ENCODE peak calls at places on chromosome 1, in six cellular contexts. M is activated CD8-positive, alpha-beta T cell treated with anti-CD3 and anti-CD28 coated beads for 36 hours; L is body of pancreas; Z is Calu3; N is CD8-positive, alpha-beta T cell; Y is astrocyte of the spinal cord. D is an unnamed sample.

GRCh38 chr1:154713001-154713400 is 105.0 kb upstream of the ADAR start:
- DNase-seq in L (no peak), N (no peak), M (no peak), Z (no peak), Y (no peak), D (no peak)

GRCh38 chr1:180507826-180508724 is 5.7 kb upstream of the ACBD6 start:
- DNase-seq in Y (peak; percentile 52), Z (no peak), L (no peak), N (no peak), M (peak; percentile 24), D (no peak)

GRCh38 chr1:69246721-69247120 is 321.0 kb upstream of the LRRC7 start:
- DNase-seq in Y (no peak), Z (no peak), L (no peak), N (no peak), M (no peak), D (no peak)

GRCh38 chr1:229888561-229889001 is 178.5 kb upstream of the GALNT2 start:
- DNase-seq in N (no peak), Y (no peak), Z (no peak), L (peak; percentile 49), M (no peak), D (no peak)

GRCh38 chr1:10625554-10625953 is 150.8 kb downstream of the PEX14 start:
- DNase-seq in L (no peak), Z (no peak), N (no peak), M (no peak), Y (no peak), D (no peak)

GRCh38 chr1:230215049-230215448 is 148.0 kb downstream of the GALNT2 start:
- DNase-seq in N (no peak), M (no peak), Y (peak; percentile 77), Z (peak; percentile 35), L (peak; percentile 65), D (no peak)

GRCh38 chr1:228219962-228220780 is 12.3 kb downstream of the OBSCN start:
- DNase-seq in L (no peak), Z (no peak), Y (no peak), M (no peak), N (no peak), D (no peak)

GRCh38 chr1:1066403-1067283 is 7.5 kb downstream of the RNF223 start:
- DNase-seq in M (peak; percentile 59), N (no peak), Z (no peak), Y (no peak), L (no peak), D (no peak)

GRCh38 chr1:51255331-51255730 is 19.3 kb downstream of the RNF11 start:
- DNase-seq in L (no peak), N (no peak), Z (no peak), M (no peak), Y (no peak), D (no peak)

DNA sequence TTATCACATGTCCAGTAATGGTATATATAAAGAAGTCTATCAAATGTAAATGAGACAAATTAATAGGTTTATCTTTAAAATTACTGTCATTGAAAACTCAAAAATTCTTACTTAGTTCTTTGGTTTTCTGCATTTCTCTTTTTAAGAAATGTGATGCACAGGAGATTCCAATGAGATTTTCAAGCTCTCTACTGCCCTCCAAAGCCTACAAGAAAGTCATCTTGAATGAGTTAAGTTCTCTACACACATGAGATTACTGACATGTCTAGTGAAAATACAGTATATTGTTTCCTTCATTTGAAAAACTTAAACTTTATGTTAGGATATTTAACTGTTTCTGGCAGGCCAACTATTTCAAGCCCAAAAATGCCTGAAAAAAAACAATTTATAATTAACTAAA is 68.8 kb downstream of the ITGB3BP start:
- DNase-seq in Y (peak; percentile 23), M (no peak), N (no peak), L (no peak), Z (no peak), D (no peak)
- TF ChIP-seq CTCF in Y (peak; percentile 37), M (no peak), N (no peak), L (no peak), Z (no peak), D (no peak)

GRCh38 chr1:2921970-2922686 is 99.1 kb upstream of the ACTRT2 start:
- DNase-seq in N (peak; percentile 66), Y (no peak), L (peak; percentile 34), Z (peak; percentile 41), M (peak; percentile 34), D (peak; percentile 25)
- TF ChIP-seq CTCF in N (peak; percentile 61), Y (no peak), L (peak; percentile 34), Z (peak; percentile 29), M (peak; percentile 77), D (no peak)

GRCh38 chr1:207256869-207257268 is 64.6 kb upstream of the CD55 start:
- DNase-seq in Z (no peak), Y (no peak), N (no peak), L (no peak), M (no peak), D (no peak)

GRCh38 chr1:207261971-207262370 is 59.5 kb upstream of the CD55 start:
- DNase-seq in N (no peak), M (no peak), Z (no peak), L (no peak), Y (no peak), D (no peak)

GRCh38 chr1:207264663-207265270 is 56.7 kb upstream of the CD55 start:
- DNase-seq in L (no peak), N (no peak), Z (no peak), M (no peak), Y (no peak), D (no peak)

GRCh38 chr1:207259391-207259790 is 62.1 kb upstream of the CD55 start:
- DNase-seq in N (no peak), M (no peak), Y (peak; percentile 36), L (no peak), Z (peak; percentile 33), D (no peak)
- TF ChIP-seq CTCF in N (no peak), M (no peak), Y (peak; percentile 58), L (no peak), Z (peak; percentile 49), D (no peak)

GRCh38 chr1:40769815-40770214 is 13.8 kb upstream of the KCNQ4 start:
- DNase-seq in L (no peak), N (no peak), Y (no peak), M (peak; percentile 22), Z (no peak), D (no peak)
- TF ChIP-seq CTCF in L (no peak), N (no peak), Y (peak; percentile 30), M (no peak), Z (no peak), D (no peak)

D was measured in activated B cell treated with CpG ODN at 0.5 μM for 24 hours.